ENCODE peak calls at places on chromosomes 13 and 19, in five cellular contexts. E is tibial artery, X is heart right ventricle, K is body of pancreas, F is mammary epithelial cell. N is an unnamed sample. For H3K9me3, the result is how much of the 10 kb centered on the place peaks cover.

GRCh38 chr19:24071078-24071477 is 15.9 kb upstream of the ZNF254 start:
- DNase-seq in E (peak), X (no peak), K (no peak), F (no peak), N (no peak)

GRCh38 chr19:48424694-48425219 is 21.0 kb upstream of the GRWD1 start:
- DNase-seq in E (no peak), X (no peak), K (peak), F (no peak), N (peak)

GRCh38 chr13:110363009-110363408 is 55.9 kb downstream of the COL4A2 start:
- DNase-seq in E (peak), X (no peak), K (no peak), F (no peak), N (no peak)

GRCh38 chr13:20461481-20461859 is 64.2 kb downstream of the CRYL1 start:
- DNase-seq in E (no peak), X (no peak), K (no peak), F (peak), N (no peak)

GRCh38 chr19:46225558-46226004 is 4.0 kb upstream of the IGFL1 start:
- DNase-seq in E (no peak), X (no peak), K (no peak), F (no peak), N (no peak)

GRCh38 chr13:100633461-100633860 is 41.1 kb downstream of the TMTC4 start:
- DNase-seq in E (no peak), X (no peak), K (no peak), F (peak), N (no peak)

GRCh38 chr13:51499841-51500240 is 47.0 kb upstream of the INTS6 start:
- DNase-seq in E (no peak), X (no peak), K (no peak), F (no peak), N (no peak)

GRCh38 chr13:25901460-25902376 is 150.1 kb downstream of the SHISA2 start:
- DNase-seq in E (no peak), X (no peak), K (no peak), F (peak), N (no peak)

GRCh38 chr13:111325146-111325890 is 4.9 kb downstream of the TEX29 start:
- DNase-seq in E (no peak), X (no peak), K (no peak), F (no peak), N (no peak)

GRCh38 chr13:27298849-27299248 is 28.2 kb downstream of the RASL11A start:
- DNase-seq in E (no peak), X (no peak), K (no peak), F (no peak), N (no peak)

GRCh38 chr13:114131581-114132418 is 623 bp downstream of the RASA3 start:
- DNase-seq in E (no peak), X (no peak), K (no peak), F (peak), N (no peak)

GRCh38 chr13:47216176-47216822 is 319.4 kb upstream of the HTR2A start:
- DNase-seq in E (no peak), X (no peak), K (no peak), F (peak), N (no peak)

GRCh38 chr19:1265611-1266115 is 3.5 kb upstream of the CIRBP start:
- DNase-seq in E (peak), X (peak), K (peak), F (peak), N (no peak)

GRCh38 chr13:46158222-46158621 is 23.8 kb downstream of the LCP1 start:
- DNase-seq in E (no peak), X (no peak), K (no peak), F (no peak), N (no peak)

GRCh38 chr13:27289016-27289665 is 18.5 kb downstream of the RASL11A start:
- DNase-seq in E (no peak), X (no peak), K (no peak), F (no peak), N (no peak)

GRCh38 chr13:27425151-27425917 is 915 bp downstream of the GTF3A start:
- DNase-seq in E (no peak), X (no peak), K (no peak), F (peak), N (no peak)

GRCh38 chr19:48726573-48726972 is 7.0 kb upstream of the MAMSTR start:
- DNase-seq in E (no peak), X (no peak), K (no peak), F (no peak), N (no peak)

GRCh38 chr19:5484398-5485285 is 29.4 kb downstream of the ZNRF4 start:
- DNase-seq in E (no peak), X (no peak), K (peak), F (no peak), N (no peak)

GRCh38 chr13:111398715-111399299 is 78.4 kb downstream of the TEX29 start:
- DNase-seq in E (peak), X (no peak), K (no peak), F (no peak), N (peak)

GRCh38 chr13:99307648-99308339 is 595 bp upstream of the GPR183 start:
- DNase-seq in E (peak), X (no peak), K (peak), F (peak), N (no peak)

DNA sequence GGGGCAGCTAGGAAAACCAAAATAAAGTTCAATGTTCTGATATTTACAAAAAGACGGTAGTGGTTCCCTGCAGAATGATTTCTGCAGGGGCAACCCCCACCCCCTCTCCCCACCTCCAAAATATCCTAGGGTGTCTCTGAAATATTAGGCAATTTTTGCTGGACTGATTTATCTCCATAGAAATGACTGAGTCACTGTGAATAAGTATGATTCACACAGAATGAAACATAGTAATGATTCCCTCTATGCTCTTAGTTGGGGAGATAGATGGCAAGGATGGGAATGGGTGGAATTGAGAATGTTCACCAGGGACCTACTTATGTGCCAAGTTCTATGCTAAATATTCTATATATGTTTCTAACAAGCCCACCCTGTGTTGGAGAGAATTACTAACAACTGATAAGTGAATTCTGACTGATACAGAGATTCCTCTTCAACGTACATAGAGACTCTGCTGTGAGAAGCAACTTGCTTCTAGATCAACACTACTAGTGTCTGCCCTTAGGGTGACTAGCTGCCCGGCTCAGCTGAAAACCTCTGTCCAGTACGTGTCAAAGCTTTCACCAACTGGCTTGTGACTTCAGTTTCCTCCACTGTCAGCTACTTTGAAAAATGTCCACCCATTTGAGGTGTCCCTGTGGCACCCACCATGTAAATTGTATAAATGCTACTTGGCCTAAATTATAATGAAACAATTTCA is 38.4 kb upstream of the RAP2A start:
- DNase-seq in E (no peak), X (no peak), K (no peak), F (peak), N (no peak)
- H3K27ac ChIP-seq in E (no peak), X (no peak), K (no peak), F (no peak), N (no peak)

GRCh38 chr19:19835560-19836038 is 14.0 kb upstream of the ZNF506 start:
- DNase-seq in E (no peak), X (no peak), K (no peak), F (peak), N (no peak)
- H3K9me3 ChIP-seq in E (half or more), X (half or more), K (under half), F (under half), N (half or more)

GRCh38 chr19:7706662-7707454 is 4.9 kb upstream of the FCER2 start:
- DNase-seq in E (no peak), X (no peak), K (no peak), F (no peak), N (no peak)
- H3K27ac ChIP-seq in E (no peak), X (no peak), K (no peak), F (no peak), N (peak)

DNA sequence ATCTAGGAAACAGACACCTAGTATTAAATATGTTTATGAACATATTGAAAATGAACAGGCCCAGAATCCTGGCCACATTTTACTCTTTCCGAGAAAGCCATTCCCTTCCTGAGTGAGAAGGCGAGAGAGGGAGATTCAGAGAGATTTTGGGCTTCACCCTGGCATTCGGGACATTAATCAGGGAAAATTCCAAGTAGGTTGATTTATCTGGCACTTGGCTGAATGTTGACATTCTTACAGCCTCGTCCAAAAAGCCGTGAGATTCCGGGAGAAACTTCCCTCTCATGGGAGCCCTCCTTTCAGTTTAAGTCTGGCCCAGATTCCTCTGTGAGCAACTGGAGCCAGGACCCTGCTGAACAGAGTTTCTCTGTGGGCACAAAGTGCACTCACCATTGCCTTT is 129.2 kb upstream of the PEG3 start:
- DNase-seq in E (no peak), X (no peak), K (no peak), F (no peak), N (no peak)
- H3K9me3 ChIP-seq in E (under half), X (under half), K (under half), F (under half), N (half or more)

DNA sequence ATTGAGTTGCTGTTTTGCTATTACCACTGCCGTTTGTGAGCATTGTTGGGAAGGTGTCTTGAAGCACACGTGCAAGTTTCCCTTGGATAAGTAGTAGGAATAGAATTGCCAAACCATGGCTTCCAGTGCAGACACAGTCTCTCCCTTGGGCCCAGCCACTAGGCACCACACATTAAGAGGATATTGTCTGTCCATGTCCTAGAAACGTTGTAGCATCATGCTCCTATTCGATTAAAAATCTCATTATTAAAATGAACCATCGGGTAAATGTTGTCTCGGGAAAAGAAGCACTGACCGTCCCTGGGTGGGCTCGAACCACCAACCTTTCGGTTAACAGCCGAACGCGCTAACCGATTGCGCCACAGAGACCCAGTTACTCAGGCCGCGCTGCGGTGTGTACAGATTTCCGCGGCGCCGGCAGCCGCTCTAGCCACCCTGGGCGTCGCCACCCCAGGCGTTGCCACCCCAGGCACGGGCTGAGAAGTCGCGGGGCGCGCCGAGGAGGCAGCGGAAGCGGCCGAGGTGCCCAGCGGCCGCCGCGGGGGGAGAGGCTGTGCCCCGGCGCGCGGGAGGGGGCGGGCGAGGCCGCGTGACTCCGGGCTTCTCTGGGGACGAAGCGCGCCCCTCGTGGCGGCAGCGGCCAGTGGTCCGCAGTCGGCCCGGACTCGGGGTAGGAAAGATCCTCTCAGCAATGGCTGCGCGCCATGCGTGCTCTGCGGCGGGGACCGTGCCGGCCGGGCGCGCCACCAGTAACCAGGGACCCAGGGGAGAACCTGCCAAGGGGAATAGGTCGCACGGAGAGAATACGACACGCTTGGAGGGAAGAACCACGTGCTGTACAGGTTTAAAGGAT is 56.2 kb downstream of the USPL1 start:
- DNase-seq in E (peak), X (peak), K (peak), F (peak), N (peak)
- H3K27ac ChIP-seq in E (peak), X (peak), K (peak), F (no peak), N (peak)

GRCh38 chr19:28044477-28044876 is 1168.5 kb downstream of the UQCRFS1 start:
- DNase-seq in E (no peak), X (no peak), K (no peak), F (no peak), N (no peak)
- H3K9me3 ChIP-seq in E (under half), X (under half), K (under half), F (under half), N (under half)

GRCh38 chr19:18328340-18329034 is 5.6 kb upstream of the LSM4 start:
- DNase-seq in E (peak), X (peak), K (peak), F (peak), N (peak)
- H3K27ac ChIP-seq in E (peak), X (peak), K (peak), F (no peak), N (peak)